ENCODE peak calls at places on chromosomes 4 and X, in eight cellular contexts. One of them, this sample, is unnamed.

GRCh38 chr4:121791481-121791880 is 9.6 kb upstream of the EXOSC9 start:
- DNase-seq in T follicular helper cell: no peak
- DNase-seq in NAMALWA: no peak
- DNase-seq in endothelial cell: no peak
- DNase-seq in Calu3: no peak
- DNase-seq in activated CD4-positive, CD25-positive, alpha-beta regulatory T cell: no peak
- DNase-seq in foreskin melanocyte: no peak
- DNase-seq in stimulated activated CD8-positive, alpha-beta memory T cell treated with anti-CD3 and anti-CD28 coated beads, Interleukin-7, amount 100 ng/mL, for 4 hours: no peak
- DNase-seq in this sample: no peak

GRCh38 chr4:175929932-175930331 is 117.9 kb upstream of the GPM6A start:
- DNase-seq in endothelial cell: no peak
- DNase-seq in Calu3: no peak
- DNase-seq in NAMALWA: no peak
- DNase-seq in stimulated activated CD8-positive, alpha-beta memory T cell treated with anti-CD3 and anti-CD28 coated beads, Interleukin-7, amount 100 ng/mL, for 4 hours: no peak
- DNase-seq in activated CD4-positive, CD25-positive, alpha-beta regulatory T cell: no peak
- DNase-seq in T follicular helper cell: no peak
- DNase-seq in foreskin melanocyte: no peak
- DNase-seq in this sample: no peak

GRCh38 chr4:113112341-113112978 is 63.0 kb downstream of the ANK2 start:
- DNase-seq in foreskin melanocyte: no peak
- DNase-seq in endothelial cell: no peak
- DNase-seq in T follicular helper cell: no peak
- DNase-seq in Calu3: no peak
- DNase-seq in activated CD4-positive, CD25-positive, alpha-beta regulatory T cell: no peak
- DNase-seq in NAMALWA: no peak
- DNase-seq in stimulated activated CD8-positive, alpha-beta memory T cell treated with anti-CD3 and anti-CD28 coated beads, Interleukin-7, amount 100 ng/mL, for 4 hours: no peak
- DNase-seq in this sample: no peak

GRCh38 chrX:71541546-71542022 is 8.7 kb downstream of the OGT start:
- DNase-seq in endothelial cell: no peak
- DNase-seq in NAMALWA: no peak
- DNase-seq in activated CD4-positive, CD25-positive, alpha-beta regulatory T cell: no peak
- DNase-seq in T follicular helper cell: no peak
- DNase-seq in Calu3: no peak
- DNase-seq in stimulated activated CD8-positive, alpha-beta memory T cell treated with anti-CD3 and anti-CD28 coated beads, Interleukin-7, amount 100 ng/mL, for 4 hours: no peak
- DNase-seq in foreskin melanocyte: no peak
- DNase-seq in this sample: no peak

GRCh38 chrX:9293051-9293496 is 171.8 kb upstream of the TBL1X start:
- DNase-seq in foreskin melanocyte: no peak
- DNase-seq in Calu3: no peak
- DNase-seq in T follicular helper cell: no peak
- DNase-seq in endothelial cell: no peak
- DNase-seq in activated CD4-positive, CD25-positive, alpha-beta regulatory T cell: no peak
- DNase-seq in NAMALWA: no peak
- DNase-seq in stimulated activated CD8-positive, alpha-beta memory T cell treated with anti-CD3 and anti-CD28 coated beads, Interleukin-7, amount 100 ng/mL, for 4 hours: no peak
- DNase-seq in this sample: no peak

GRCh38 chr4:138267835-138268234 is 25.7 kb upstream of the SLC7A11 start:
- DNase-seq in stimulated activated CD8-positive, alpha-beta memory T cell treated with anti-CD3 and anti-CD28 coated beads, Interleukin-7, amount 100 ng/mL, for 4 hours: no peak
- DNase-seq in NAMALWA: no peak
- DNase-seq in activated CD4-positive, CD25-positive, alpha-beta regulatory T cell: no peak
- DNase-seq in Calu3: no peak
- DNase-seq in foreskin melanocyte: no peak
- DNase-seq in endothelial cell: no peak
- DNase-seq in T follicular helper cell: no peak
- DNase-seq in this sample: no peak

GRCh38 chr4:5081441-5081999 is 30.2 kb downstream of the STK32B start:
- DNase-seq in Calu3: no peak
- DNase-seq in T follicular helper cell: no peak
- DNase-seq in NAMALWA: no peak
- DNase-seq in stimulated activated CD8-positive, alpha-beta memory T cell treated with anti-CD3 and anti-CD28 coated beads, Interleukin-7, amount 100 ng/mL, for 4 hours: no peak
- DNase-seq in foreskin melanocyte: no peak
- DNase-seq in endothelial cell: no peak
- DNase-seq in activated CD4-positive, CD25-positive, alpha-beta regulatory T cell: no peak
- DNase-seq in this sample: no peak

GRCh38 chr4:125515016-125515415 is 200.3 kb downstream of the FAT4 start:
- DNase-seq in NAMALWA: no peak
- DNase-seq in foreskin melanocyte: no peak
- DNase-seq in activated CD4-positive, CD25-positive, alpha-beta regulatory T cell: no peak
- DNase-seq in stimulated activated CD8-positive, alpha-beta memory T cell treated with anti-CD3 and anti-CD28 coated beads, Interleukin-7, amount 100 ng/mL, for 4 hours: no peak
- DNase-seq in T follicular helper cell: no peak
- DNase-seq in Calu3: no peak
- DNase-seq in endothelial cell: no peak
- DNase-seq in this sample: no peak

GRCh38 chr4:17189322-17189721 is 290.9 kb upstream of the LDB2 start:
- DNase-seq in stimulated activated CD8-positive, alpha-beta memory T cell treated with anti-CD3 and anti-CD28 coated beads, Interleukin-7, amount 100 ng/mL, for 4 hours: no peak
- DNase-seq in foreskin melanocyte: no peak
- DNase-seq in T follicular helper cell: no peak
- DNase-seq in endothelial cell: no peak
- DNase-seq in Calu3: no peak
- DNase-seq in activated CD4-positive, CD25-positive, alpha-beta regulatory T cell: no peak
- DNase-seq in NAMALWA: no peak
- DNase-seq in this sample: peak; percentile 27